ENCODE peak calls at places on chromosomes 13 and 19, in five cellular contexts. A is neuronal stem cell, S is H9, F is neural progenitor cell, X is astrocyte. I is an unnamed sample.

GRCh38 chr19:4707956-4708650 is 15.5 kb downstream of the DPP9 start:
- DNase-seq in A (no peak), S (no peak), F (no peak), X (peak; percentile 69), I (no peak)

GRCh38 chr13:21613791-21614190 is 9.8 kb upstream of the MICU2 start:
- DNase-seq in A (no peak), S (no peak), F (no peak), X (no peak), I (no peak)

GRCh38 chr19:39182174-39182505 is 14.6 kb upstream of the NCCRP1 start:
- DNase-seq in A (no peak), S (no peak), F (no peak), X (no peak), I (no peak)

GRCh38 chr19:47609885-47610545 is 1.1 kb downstream of the BICRA start:
- DNase-seq in A (peak; percentile 39), S (peak; percentile 53), F (peak; percentile 84), X (peak; percentile 16), I (peak; percentile 85)

GRCh38 chr13:43153436-43154082 is 130.2 kb downstream of the DNAJC15 start:
- DNase-seq in A (no peak), S (no peak), F (no peak), X (peak; percentile 94), I (no peak)

GRCh38 chr19:55118401-55118991 is 1.1 kb upstream of the PPP1R12C start:
- DNase-seq in A (peak; percentile 75), S (peak; percentile 94), F (peak; percentile 75), X (no peak), I (peak; percentile 94)

GRCh38 chr13:23458972-23459371 is 25.5 kb upstream of the SACS start:
- DNase-seq in A (no peak), S (no peak), F (no peak), X (no peak), I (no peak)

GRCh38 chr19:13691569-13691968 is 72.8 kb upstream of the MRI1 start:
- DNase-seq in A (no peak), S (no peak), F (no peak), X (no peak), I (no peak)

GRCh38 chr19:14764401-14764800 is 14.0 kb downstream of the ADGRE2 start:
- DNase-seq in A (no peak), S (no peak), F (no peak), X (no peak), I (no peak)

GRCh38 chr13:96632536-96633320 is 361.5 kb downstream of the OXGR1 start:
- DNase-seq in A (no peak), S (no peak), F (no peak), X (no peak), I (no peak)

GRCh38 chr19:834216-834615 is 6.6 kb downstream of the AZU1 start:
- DNase-seq in A (no peak), S (no peak), F (no peak), X (no peak), I (no peak)

GRCh38 chr13:97275265-97275664 is 53.1 kb downstream of the MBNL2 start:
- DNase-seq in A (no peak), S (no peak), F (no peak), X (peak; percentile 86), I (no peak)

GRCh38 chr13:99086869-99087129 is 108.9 kb upstream of the DOCK9 start:
- DNase-seq in A (peak; percentile 31), S (peak; percentile 43), F (no peak), X (peak; percentile 18), I (no peak)

GRCh38 chr19:15304140-15304705 is 28.1 kb downstream of the BRD4 start:
- DNase-seq in A (no peak), S (no peak), F (no peak), X (no peak), I (no peak)

GRCh38 chr19:34082289-34083077 is 89.8 kb upstream of the LSM14A start:
- DNase-seq in A (peak; percentile 18), S (peak; percentile 42), F (peak; percentile 80), X (no peak), I (peak; percentile 78)

GRCh38 chr19:15197275-15198005 is 3.4 kb downstream of the NOTCH3 start:
- DNase-seq in A (no peak), S (no peak), F (no peak), X (no peak), I (no peak)

GRCh38 chr19:48806518-48806817 is 4.4 kb downstream of the BCAT2 start:
- DNase-seq in A (no peak), S (peak; percentile 83), F (peak; percentile 84), X (peak; percentile 24), I (peak; percentile 89)

GRCh38 chr13:101624210-101624922 is 171.9 kb downstream of the ITGBL1 start:
- DNase-seq in A (no peak), S (peak; percentile 36), F (peak; percentile 6), X (no peak), I (peak; percentile 56)

GRCh38 chr13:85371254-85371653 is 428.0 kb downstream of the SLITRK6 start:
- DNase-seq in A (no peak), S (no peak), F (no peak), X (no peak), I (no peak)

GRCh38 chr19:45781282-45782161 is 768 bp downstream of the DMPK start:
- DNase-seq in A (no peak), S (no peak), F (no peak), X (no peak), I (no peak)

GRCh38 chr13:24341439-24341838 is 32.1 kb downstream of the C1QTNF9 start:
- DNase-seq in A (no peak), S (no peak), F (no peak), X (no peak), I (no peak)

GRCh38 chr13:101397742-101398141 is 18.6 kb downstream of the NALCN start:
- DNase-seq in A (no peak), S (no peak), F (no peak), X (peak; percentile 92), I (no peak)

GRCh38 chr13:27403727-27404385 is 20.6 kb upstream of the GTF3A start:
- DNase-seq in A (no peak), S (no peak), F (no peak), X (no peak), I (no peak)

GRCh38 chr19:45607071-45608029 is 5.3 kb upstream of the GPR4 start:
- DNase-seq in A (peak; percentile 71), S (peak; percentile 90), F (peak; percentile 89), X (peak; percentile 23), I (peak; percentile 97)

GRCh38 chr13:51269039-51269438 is 46.8 kb downstream of the FAM124A start:
- DNase-seq in A (no peak), S (peak; percentile 3), F (no peak), X (peak; percentile 49), I (no peak)

GRCh38 chr19:52613299-52613906 is 24.8 kb downstream of the ZNF83 start:
- DNase-seq in A (no peak), S (no peak), F (no peak), X (no peak), I (no peak)

DNA sequence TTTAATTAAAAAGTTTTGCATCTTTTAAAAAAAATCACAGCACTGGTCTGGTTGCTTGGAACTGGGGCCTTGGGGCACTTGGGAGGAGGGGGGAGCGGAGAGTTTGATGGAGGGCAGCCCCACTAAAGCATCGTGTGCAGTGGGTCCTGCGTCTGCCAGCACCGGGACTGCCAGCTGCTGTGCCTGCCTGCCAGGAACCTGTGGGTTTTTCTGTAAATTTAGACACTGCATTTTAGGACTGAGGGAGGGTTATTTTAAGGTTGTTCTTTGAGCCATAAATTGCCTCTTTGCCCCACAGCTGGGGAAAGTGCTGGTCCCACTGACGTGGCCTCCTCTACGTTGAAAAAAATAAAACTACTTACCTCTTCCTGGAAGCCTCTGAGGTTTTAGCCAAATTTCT is 2.9 kb downstream of the KLF2 start:
- DNase-seq in A (no peak), S (no peak), F (no peak), X (no peak), I (no peak)
- H3K9ac ChIP-seq in A (no peak overlapping the region), S (no peak overlapping the region), F (no peak overlapping the region), X (no peak overlapping the region), I (no peak overlapping the region)

DNA sequence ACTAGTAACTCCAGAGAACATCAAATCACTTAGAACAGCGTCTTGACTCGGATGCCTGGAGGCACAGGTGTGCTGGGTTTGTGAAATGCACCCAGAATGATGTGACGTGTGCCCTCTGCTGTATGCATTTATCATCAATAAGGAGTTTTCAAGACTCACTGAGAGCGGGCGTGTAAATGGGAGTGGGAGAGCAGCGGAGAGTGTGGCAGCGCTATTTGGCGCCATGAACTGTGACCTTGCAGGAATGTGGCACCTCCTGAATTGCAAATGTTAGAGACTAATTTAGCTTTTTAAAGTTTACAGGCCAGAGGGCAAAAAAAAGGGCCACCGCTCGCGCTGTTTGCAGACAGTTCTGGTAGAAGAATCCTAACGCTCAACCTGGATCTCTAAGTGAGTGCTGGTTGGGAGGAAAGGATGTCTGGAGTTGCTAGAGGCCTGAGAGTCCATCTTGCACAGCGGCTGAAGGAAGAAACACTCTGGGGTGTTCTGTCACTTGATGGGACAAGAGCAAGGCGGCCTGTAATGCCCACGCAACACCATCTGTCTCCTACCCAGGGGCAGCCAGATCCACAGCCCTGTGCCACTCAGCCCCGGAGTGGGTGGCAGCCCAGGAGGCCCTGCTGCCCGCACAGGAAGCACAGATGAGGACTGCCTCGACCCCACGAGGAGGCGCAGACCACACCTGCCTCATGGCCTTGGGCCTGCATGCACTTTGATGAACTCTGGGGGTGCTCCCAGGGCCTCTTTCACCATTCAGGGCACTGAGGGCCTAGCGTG is 19.7 kb downstream of the RANBP3 start:
- DNase-seq in A (no peak), S (no peak), F (no peak), X (no peak), I (no peak)
- H3K9ac ChIP-seq in A (peak overlapping the region; percentile 83), S (no peak overlapping the region), F (peak overlapping the region; percentile 39), X (no peak overlapping the region), I (no peak overlapping the region)

GRCh38 chr13:106369858-106370257 is 165.6 kb downstream of the EFNB2 start:
- DNase-seq in A (no peak), S (no peak), F (peak; percentile 9), X (no peak), I (no peak)

GRCh38 chr13:106373304-106373988 is 162.0 kb downstream of the EFNB2 start:
- DNase-seq in A (no peak), S (no peak), F (no peak), X (no peak), I (no peak)

GRCh38 chr13:106369091-106369490 is 166.4 kb downstream of the EFNB2 start:
- DNase-seq in A (peak; percentile 29), S (no peak), F (peak; percentile 74), X (peak; percentile 47), I (no peak)

GRCh38 chr13:106372199-106373160 is 163.0 kb downstream of the EFNB2 start:
- DNase-seq in A (no peak), S (no peak), F (no peak), X (peak; percentile 86), I (no peak)

DNA sequence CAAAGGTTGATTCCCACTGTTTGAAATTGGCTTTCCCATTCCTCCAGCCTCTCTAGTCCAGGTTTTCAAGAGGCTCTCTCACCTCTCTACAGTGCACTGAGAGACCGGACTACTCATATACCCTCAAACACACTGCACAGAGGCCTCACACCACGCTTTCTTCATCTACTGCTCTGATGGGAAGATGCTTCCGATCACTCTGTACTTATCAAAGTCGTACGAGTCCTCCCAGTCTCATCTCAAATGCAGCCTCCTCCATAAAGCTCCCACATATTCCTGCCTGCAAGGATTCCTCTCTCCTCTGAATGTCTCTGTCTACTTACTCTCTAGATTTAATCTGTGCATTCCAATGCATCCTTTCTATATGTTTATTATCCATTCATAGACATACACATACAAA is 164.4 kb downstream of the EFNB2 start:
- DNase-seq in A (no peak), S (no peak), F (no peak), X (no peak), I (no peak)
- H3K9ac ChIP-seq in A (no peak overlapping the region), S (no peak overlapping the region), F (no peak overlapping the region), X (no peak overlapping the region), I (no peak overlapping the region)

DNA sequence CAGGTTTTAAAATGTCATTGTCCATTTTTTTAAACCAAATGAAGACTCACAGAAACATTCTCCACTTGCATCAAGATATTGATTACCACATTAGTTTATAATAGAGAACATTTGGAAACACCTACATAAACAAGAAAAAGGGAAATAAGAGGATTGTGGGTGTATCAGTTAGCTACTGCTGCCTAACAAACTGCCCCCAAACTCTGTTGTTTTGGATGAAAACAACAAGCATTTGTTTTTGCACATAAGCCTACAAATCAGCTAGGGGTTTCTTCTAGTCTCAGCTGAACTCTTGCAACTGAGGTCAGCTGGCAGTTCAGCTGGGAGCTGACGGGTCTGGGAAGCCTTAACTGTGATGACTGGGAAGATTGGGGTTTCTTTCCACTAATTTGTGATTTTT is 464.4 kb downstream of the COG6 start:
- DNase-seq in A (no peak), S (no peak), F (no peak), X (no peak), I (no peak)
- H3K9ac ChIP-seq in A (no peak overlapping the region), S (no peak overlapping the region), F (no peak overlapping the region), X (no peak overlapping the region), I (no peak overlapping the region)